ENCODE peak calls at places on chromosomes 12 and 14, in four cellular contexts. Z is ecto neural progenitor cell, F is frontal cortex, H is NAMALWA. D is an unnamed sample.

GRCh38 chr12:131710464-131711457 is at the start of gene SFSWAP:
- DNase-seq in Z (peak), F (peak), H (peak), D (peak)

GRCh38 chr14:90677484-90678045 is 138.7 kb downstream of the TTC7B start:
- DNase-seq in Z (no peak), F (no peak), H (no peak), D (no peak)

GRCh38 chr12:108611884-108612415 is 14.1 kb upstream of the TMEM119 start:
- DNase-seq in Z (peak), F (no peak), H (peak), D (peak)

GRCh38 chr12:65232490-65233077 is 45.9 kb upstream of the MSRB3 start:
- DNase-seq in Z (no peak), F (peak), H (peak), D (no peak)

GRCh38 chr14:51877807-51878206 is 17.4 kb downstream of the GNG2 start:
- DNase-seq in Z (no peak), F (no peak), H (no peak), D (no peak)

GRCh38 chr12:32217354-32218310 is 111.0 kb downstream of the BICD1 start:
- DNase-seq in Z (no peak), F (no peak), H (no peak), D (no peak)

GRCh38 chr12:12693111-12693671 is 2.8 kb downstream of the GPR19 start:
- DNase-seq in Z (no peak), F (no peak), H (no peak), D (no peak)

GRCh38 chr12:11759894-11760293 is 110.4 kb downstream of the ETV6 start:
- DNase-seq in Z (peak), F (no peak), H (no peak), D (no peak)

GRCh38 chr14:65815127-65815526 is 402.6 kb downstream of the FUT8 start:
- DNase-seq in Z (no peak), F (no peak), H (no peak), D (no peak)

GRCh38 chr12:87509233-87509820 is 519.9 kb downstream of the C12orf50 start:
- DNase-seq in Z (no peak), F (no peak), H (peak), D (no peak)

GRCh38 chr14:36394593-36394992 is 74.2 kb upstream of the MBIP start:
- DNase-seq in Z (no peak), F (no peak), H (no peak), D (no peak)

GRCh38 chr12:123808167-123808566 is 46.1 kb downstream of the DNAH10 start:
- DNase-seq in Z (no peak), F (no peak), H (no peak), D (peak)

GRCh38 chr12:108650083-108650482 is 16.4 kb upstream of the SELPLG start:
- DNase-seq in Z (no peak), F (no peak), H (no peak), D (no peak)

GRCh38 chr14:54105898-54106297 is 149.3 kb upstream of the BMP4 start:
- DNase-seq in Z (no peak), F (no peak), H (no peak), D (no peak)

GRCh38 chr12:69497308-69498026 is 27.3 kb downstream of the FRS2 start:
- DNase-seq in Z (no peak), F (no peak), H (peak), D (no peak)

GRCh38 chr12:77120156-77120555 is 54.8 kb upstream of the E2F7 start:
- DNase-seq in Z (no peak), F (no peak), H (no peak), D (no peak)

GRCh38 chr12:57416039-57416996 is 14.5 kb downstream of the R3HDM2 start:
- DNase-seq in Z (no peak), F (no peak), H (no peak), D (no peak)

GRCh38 chr12:62724947-62725447 is 210.0 kb downstream of the PPM1H start:
- DNase-seq in Z (peak), F (no peak), H (no peak), D (no peak)

GRCh38 chr14:56998728-56999127 is 188.4 kb upstream of the OTX2 start:
- DNase-seq in Z (no peak), F (no peak), H (no peak), D (no peak)

GRCh38 chr12:55843431-55843830 is 695 bp upstream of the MMP19 start:
- DNase-seq in Z (no peak), F (no peak), H (no peak), D (no peak)

GRCh38 chr12:53750812-53751335 is 905 bp downstream of the CISTR start:
- DNase-seq in Z (peak), F (no peak), H (peak), D (no peak)

GRCh38 chr14:33404054-33404453 is 465.4 kb downstream of the NPAS3 start:
- DNase-seq in Z (no peak), F (no peak), H (no peak), D (no peak)

GRCh38 chr12:124551268-124552144 is 15.9 kb downstream of the NCOR2 start:
- DNase-seq in Z (peak), F (no peak), H (no peak), D (no peak)

GRCh38 chr12:112116232-112117060 is 7.9 kb upstream of the NAA25 start:
- DNase-seq in Z (peak), F (peak), H (peak), D (peak)

GRCh38 chr12:24488091-24488596 is 460.8 kb downstream of the BCAT1 start:
- DNase-seq in Z (no peak), F (no peak), H (no peak), D (no peak)

GRCh38 chr12:75892779-75893408 is 138.7 kb downstream of the PHLDA1 start:
- DNase-seq in Z (no peak), F (no peak), H (no peak), D (no peak)

GRCh38 chr12:120797677-120798642 is 72.3 kb downstream of the ACADS start:
- DNase-seq in Z (no peak), F (no peak), H (peak), D (no peak)

GRCh38 chr12:65878540-65878939 is 54.3 kb downstream of the HMGA2 start:
- DNase-seq in Z (no peak), F (no peak), H (no peak), D (no peak)